ENCODE peak calls at places on chromosomes 2 and 18, in five cellular contexts. Q, G, M, S and N are unnamed samples.

GRCh38 chr2:218884519-218884918 is 3.9 kb downstream of the WNT10A start:
- DNase-seq in Q (no peak), G (no peak), M (no peak), S (no peak), N (no peak)

GRCh38 chr18:63161728-63162195 is 157.8 kb downstream of the BCL2 start:
- DNase-seq in Q (peak; percentile 27), G (no peak), M (peak; percentile 2), S (peak; percentile 98), N (no peak)

GRCh38 chr2:217452928-217453327 is 549.9 kb downstream of the TNS1 start:
- DNase-seq in Q (no peak), G (no peak), M (no peak), S (no peak), N (no peak)

GRCh38 chr2:216690451-216691209 is 4.7 kb downstream of the IGFBP5 start:
- DNase-seq in Q (no peak), G (peak; percentile 53), M (no peak), S (no peak), N (no peak)

GRCh38 chr2:132515010-132515409 is 98.4 kb downstream of the GPR39 start:
- DNase-seq in Q (no peak), G (no peak), M (no peak), S (no peak), N (no peak)

GRCh38 chr2:215594766-215595165 is 158.9 kb upstream of the FN1 start:
- DNase-seq in Q (no peak), G (no peak), M (no peak), S (no peak), N (no peak)

GRCh38 chr2:240296104-240296406 is 139.4 kb upstream of the GPC1 start:
- DNase-seq in Q (no peak), G (no peak), M (no peak), S (no peak), N (no peak)

GRCh38 chr2:121004271-121004812 is 268.7 kb downstream of the GLI2 start:
- DNase-seq in Q (no peak), G (no peak), M (no peak), S (no peak), N (no peak)

GRCh38 chr18:55473534-55473933 is 114.5 kb downstream of the TCF4 start:
- DNase-seq in Q (no peak), G (no peak), M (no peak), S (no peak), N (no peak)

GRCh38 chr2:64405476-64406406 is 48.2 kb upstream of the LGALSL start:
- DNase-seq in Q (no peak), G (no peak), M (no peak), S (no peak), N (no peak)

GRCh38 chr2:126482582-126483464 is 173.1 kb upstream of the GYPC start:
- DNase-seq in Q (peak; percentile 32), G (peak; percentile 20), M (peak; percentile 43), S (no peak), N (peak; percentile 5)

GRCh38 chr2:192499476-192499875 is 304.7 kb upstream of the TMEFF2 start:
- DNase-seq in Q (no peak), G (no peak), M (no peak), S (no peak), N (no peak)

GRCh38 chr18:79905389-79905911 is 46.0 kb downstream of the SLC66A2 start:
- DNase-seq in Q (no peak), G (no peak), M (no peak), S (no peak), N (no peak)

GRCh38 chr2:55842009-55842408 is 81.6 kb downstream of the EFEMP1 start:
- DNase-seq in Q (no peak), G (no peak), M (no peak), S (no peak), N (no peak)

GRCh38 chr18:79795446-79795845 is 2.3 kb upstream of the KCNG2 start:
- DNase-seq in Q (no peak), G (no peak), M (peak; percentile 84), S (no peak), N (no peak)

GRCh38 chr2:133586978-133587377 is 18.7 kb upstream of the NCKAP5 start:
- DNase-seq in Q (no peak), G (no peak), M (no peak), S (no peak), N (no peak)

GRCh38 chr2:176612736-176613135 is 343.5 kb downstream of the MTX2 start:
- DNase-seq in Q (no peak), G (no peak), M (no peak), S (no peak), N (no peak)

GRCh38 chr2:17043173-17043572 is 377.5 kb upstream of the CYRIA start:
- DNase-seq in Q (no peak), G (no peak), M (no peak), S (no peak), N (no peak)

GRCh38 chr2:146990311-146990781 is 854.5 kb upstream of the ACVR2A start:
- DNase-seq in Q (no peak), G (no peak), M (no peak), S (no peak), N (no peak)

GRCh38 chr2:108388045-108388444 is 10.3 kb downstream of the SULT1C4 start:
- DNase-seq in Q (no peak), G (no peak), M (no peak), S (no peak), N (no peak)

DNA sequence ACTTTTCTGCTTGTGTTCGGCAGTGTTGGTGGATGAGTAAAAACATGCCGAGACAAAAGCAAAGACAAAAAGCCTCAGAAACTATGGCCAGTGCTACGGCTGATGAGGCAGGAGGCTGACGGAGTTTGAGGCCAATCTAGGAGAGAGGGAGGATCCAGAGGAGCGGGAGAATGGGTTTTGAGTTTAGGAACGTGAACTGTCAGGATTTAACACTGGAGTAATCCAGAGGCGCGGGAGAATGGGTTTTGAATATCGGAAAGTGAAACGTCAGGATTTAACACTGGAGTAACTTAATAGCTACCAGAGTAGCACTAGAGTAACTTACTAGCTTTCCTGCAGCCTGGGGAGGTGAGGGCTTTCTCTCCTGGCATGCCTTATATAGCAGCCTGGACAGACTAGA is 37.4 kb downstream of the LYPD6B start:
- DNase-seq in Q (no peak), G (no peak), M (no peak), S (no peak), N (no peak)
- H3K4me3 ChIP-seq in Q (no peak overlapping the region), G (no peak overlapping the region), M (no peak overlapping the region), S (no peak overlapping the region), N (no peak overlapping the region)

DNA sequence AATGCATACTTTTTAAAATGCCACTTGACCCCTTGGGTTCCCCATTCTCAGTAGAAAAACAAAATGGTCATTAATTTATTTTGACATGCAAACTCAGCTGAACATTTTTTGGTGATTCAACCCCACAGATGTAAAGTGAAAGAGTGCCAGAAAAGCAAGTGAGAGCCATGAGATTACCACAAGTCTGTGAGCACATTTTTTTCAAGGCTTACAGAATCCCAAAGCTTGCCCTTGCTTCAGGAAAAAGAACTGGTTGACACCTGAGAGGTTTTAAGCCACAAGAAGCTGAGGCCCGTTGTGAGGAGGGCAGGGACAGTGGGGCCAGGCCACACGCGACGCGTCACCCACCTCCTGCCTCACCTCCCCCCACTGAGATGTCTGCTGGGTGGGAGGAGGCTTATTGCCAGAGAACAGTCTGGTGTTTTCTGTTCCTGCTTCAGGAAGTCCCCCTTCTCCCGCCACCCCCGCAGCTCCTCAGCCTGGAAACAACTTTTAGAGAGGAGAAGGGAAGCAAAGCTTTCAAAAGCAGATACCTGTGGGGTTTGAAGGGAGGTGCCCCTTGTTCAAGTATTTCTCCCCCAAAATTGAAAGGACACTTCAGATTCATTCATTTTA is 70.5 kb upstream of the CYP1B1 start:
- DNase-seq in Q (peak; percentile 62), G (no peak), M (no peak), S (peak; percentile 71), N (peak; percentile 15)
- TF ChIP-seq CREB1 in Q (no peak), G (no peak), M (no peak), S (no peak), N (no peak)

GRCh38 chr2:129923265-129924141 is 56.0 kb upstream of the RAB6C start:
- DNase-seq in Q (peak; percentile 39), G (peak; percentile 90), M (peak; percentile 70), S (no peak), N (peak; percentile 88)
- H3K4me3 ChIP-seq in Q (no peak overlapping the region), G (peak overlapping the region; percentile 64), M (no peak overlapping the region), S (no peak overlapping the region), N (peak overlapping the region; percentile 57)

GRCh38 chr2:156332452-156333273 is at the start of gene NR4A2:
- DNase-seq in Q (peak; percentile 90), G (peak; percentile 89), M (peak; percentile 16), S (no peak), N (peak; percentile 86)

GRCh38 chr2:156334496-156335478 is 2.3 kb upstream of the NR4A2 start:
- DNase-seq in Q (peak; percentile 87), G (peak; percentile 72), M (peak; percentile 18), S (no peak), N (no peak)

GRCh38 chr2:156333951-156334495 is 1.5 kb upstream of the NR4A2 start:
- DNase-seq in Q (peak; percentile 75), G (peak; percentile 81), M (peak; percentile 15), S (no peak), N (no peak)

GRCh38 chr2:156331572-156332451 is 709 bp downstream of the NR4A2 start:
- DNase-seq in Q (peak; percentile 61), G (peak; percentile 77), M (no peak), S (no peak), N (no peak)

DNA sequence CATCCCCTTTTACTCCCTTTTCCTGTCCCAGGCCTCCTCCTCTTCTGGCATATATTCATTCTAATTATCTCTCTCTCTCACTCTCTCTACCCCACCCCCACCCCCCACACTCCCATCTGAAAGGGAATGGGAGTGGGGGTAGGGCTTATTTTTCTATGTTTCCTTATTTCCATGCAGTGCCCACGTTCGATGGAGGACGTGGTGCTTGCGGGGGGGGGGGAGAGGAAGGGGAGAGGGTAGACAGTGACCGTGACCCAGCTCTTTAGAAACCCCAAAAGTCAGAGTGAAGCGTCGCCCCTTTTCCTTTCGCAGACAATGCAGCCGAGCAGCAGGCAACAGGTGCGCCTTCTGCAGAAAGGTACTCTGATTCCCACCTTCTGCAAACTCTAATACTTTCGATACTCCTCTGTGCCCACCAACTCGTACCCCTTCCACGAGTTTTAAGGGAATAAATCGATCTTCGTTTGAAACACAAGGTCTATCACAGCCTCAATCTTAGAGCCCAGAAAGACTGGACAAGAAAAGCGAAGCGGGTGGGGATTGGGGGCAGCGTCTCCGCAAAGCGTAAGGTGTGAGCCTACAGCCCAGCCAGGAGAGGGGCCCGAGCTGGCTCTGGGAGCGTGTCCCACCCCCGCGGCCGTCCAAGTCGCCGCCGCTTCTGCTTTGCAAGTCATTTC is 891 bp upstream of the NR4A2 start:
- DNase-seq in Q (peak; percentile 52), G (no peak), M (no peak), S (no peak), N (no peak)
- TF ChIP-seq CREB1 in Q (no peak), G (no peak), M (no peak), S (no peak), N (no peak)

GRCh38 chr18:64379662-64380061 is 230.8 kb upstream of the LINC00305 start:
- DNase-seq in Q (no peak), G (no peak), M (no peak), S (no peak), N (no peak)
- H3K4me3 ChIP-seq in Q (no peak overlapping the region), G (no peak overlapping the region), M (no peak overlapping the region), S (no peak overlapping the region), N (no peak overlapping the region)